ENCODE peak calls at places on chromosomes 6 and 20, in four cellular contexts. U is BJ, D is fibroblast of villous mesenchyme, K is kidney epithelial cell. E is an unnamed sample.
A peak's percentile ranks its signal among the peaks of the same experiment; 100 is the strongest.

GRCh38 chr20:50980071-50980681 is 21.6 kb downstream of the MOCS3 start:
- DNase-seq in U (peak; percentile 99), D (peak; percentile 96), K (peak; percentile 99), E (peak; percentile 91)

GRCh38 chr20:59830107-59831023 is 103.1 kb downstream of the SYCP2 start:
- DNase-seq in D (no peak), K (no peak), U (no peak), E (no peak)

GRCh38 chr6:140319209-140319608 is 944.8 kb upstream of the CITED2 start:
- DNase-seq in D (peak; percentile 83), U (no peak), K (peak; percentile 14), E (no peak)

GRCh38 chr20:3751664-3752385 is 15.7 kb downstream of the ADISSP start:
- DNase-seq in K (no peak), D (peak; percentile 42), U (no peak), E (no peak)

GRCh38 chr6:4573958-4574481 is 202.2 kb upstream of the CDYL start:
- DNase-seq in U (no peak), K (no peak), D (peak; percentile 82), E (no peak)

GRCh38 chr6:167933290-167933689 is 64.2 kb upstream of the KIF25 start:
- DNase-seq in D (no peak), K (no peak), U (no peak), E (no peak)

GRCh38 chr6:118551673-118552063 is 3.6 kb downstream of the PLN start:
- DNase-seq in D (peak; percentile 72), U (peak; percentile 27), K (no peak), E (no peak)

GRCh38 chr6:27812078-27812804 is 100.0 kb downstream of the OR2B2 start:
- DNase-seq in U (no peak), K (no peak), D (no peak), E (no peak)

GRCh38 chr6:118401325-118401998 is 146.6 kb upstream of the PLN start:
- DNase-seq in D (no peak), K (no peak), U (no peak), E (no peak)

GRCh38 chr6:71011861-71012260 is 55.0 kb upstream of the B3GAT2 start:
- DNase-seq in D (no peak), K (no peak), U (no peak), E (no peak)

GRCh38 chr20:56004611-56005388 is 519 bp downstream of the CBLN4 start:
- DNase-seq in U (no peak), D (no peak), K (no peak), E (no peak)

GRCh38 chr6:142174681-142175080 is 27.6 kb downstream of the VTA1 start:
- DNase-seq in K (no peak), D (no peak), U (no peak), E (no peak)

GRCh38 chr20:60804918-60805631 is 447.0 kb upstream of the CDH4 start:
- DNase-seq in K (no peak), D (no peak), U (no peak), E (no peak)

GRCh38 chr20:35238170-35238569 is 11.7 kb downstream of the MMP24 start:
- DNase-seq in U (no peak), K (no peak), D (no peak), E (no peak)

GRCh38 chr20:38303908-38304379 is at the start of gene BPI:
- DNase-seq in D (no peak), K (no peak), U (no peak), E (no peak)

GRCh38 chr6:93391982-93392381 is 27.4 kb downstream of the EPHA7 start:
- DNase-seq in U (no peak), K (no peak), D (no peak), E (no peak)

GRCh38 chr6:165487347-165487746 is 175.7 kb downstream of the PDE10A start:
- DNase-seq in D (no peak), U (no peak), K (no peak), E (no peak)

GRCh38 chr6:33069021-33069738 is 4.3 kb downstream of the HLA-DPA1 start:
- DNase-seq in K (no peak), D (no peak), U (no peak), E (no peak)

GRCh38 chr20:52410182-52410647 is 218.6 kb upstream of the ZFP64 start:
- DNase-seq in D (peak; percentile 91), U (peak; percentile 62), K (peak; percentile 14), E (no peak)

GRCh38 chr20:38084425-38084951 is 50.9 kb downstream of the RPRD1B start:
- DNase-seq in K (no peak), D (peak; percentile 99), U (peak; percentile 62), E (peak; percentile 73)

GRCh38 chr6:132742495-132742894 is 15.2 kb downstream of the VNN2 start:
- DNase-seq in K (no peak), U (no peak), D (no peak), E (no peak)

GRCh38 chr6:160000280-160000704 is 31.4 kb downstream of the IGF2R start:
- DNase-seq in U (no peak), K (no peak), D (no peak), E (no peak)

GRCh38 chr20:3663031-3663701 is at the start of gene GFRA4:
- DNase-seq in D (no peak), U (no peak), K (no peak), E (no peak)

GRCh38 chr20:48153523-48153922 is 368.2 kb upstream of the SULF2 start:
- DNase-seq in U (no peak), D (no peak), K (peak; percentile 1), E (no peak)

GRCh38 chr20:44716309-44717106 is 1.3 kb downstream of the CCN5 start:
- DNase-seq in D (no peak), K (no peak), U (no peak), E (no peak)

GRCh38 chr6:141401851-141402250 is 730.9 kb upstream of the GJE1 start:
- DNase-seq in D (no peak), K (no peak), U (no peak), E (no peak)

GRCh38 chr6:9831783-9832182 is 583.1 kb downstream of the TFAP2A start:
- DNase-seq in K (no peak), D (no peak), U (no peak), E (no peak)

GRCh38 chr6:148611213-148611612 is 135.6 kb upstream of the UST start:
- DNase-seq in U (peak; percentile 55), D (peak; percentile 64), K (no peak), E (peak; percentile 71)

GRCh38 chr6:148612043-148612442 is 134.8 kb upstream of the UST start:
- DNase-seq in K (no peak), D (no peak), U (no peak), E (no peak)

DNA sequence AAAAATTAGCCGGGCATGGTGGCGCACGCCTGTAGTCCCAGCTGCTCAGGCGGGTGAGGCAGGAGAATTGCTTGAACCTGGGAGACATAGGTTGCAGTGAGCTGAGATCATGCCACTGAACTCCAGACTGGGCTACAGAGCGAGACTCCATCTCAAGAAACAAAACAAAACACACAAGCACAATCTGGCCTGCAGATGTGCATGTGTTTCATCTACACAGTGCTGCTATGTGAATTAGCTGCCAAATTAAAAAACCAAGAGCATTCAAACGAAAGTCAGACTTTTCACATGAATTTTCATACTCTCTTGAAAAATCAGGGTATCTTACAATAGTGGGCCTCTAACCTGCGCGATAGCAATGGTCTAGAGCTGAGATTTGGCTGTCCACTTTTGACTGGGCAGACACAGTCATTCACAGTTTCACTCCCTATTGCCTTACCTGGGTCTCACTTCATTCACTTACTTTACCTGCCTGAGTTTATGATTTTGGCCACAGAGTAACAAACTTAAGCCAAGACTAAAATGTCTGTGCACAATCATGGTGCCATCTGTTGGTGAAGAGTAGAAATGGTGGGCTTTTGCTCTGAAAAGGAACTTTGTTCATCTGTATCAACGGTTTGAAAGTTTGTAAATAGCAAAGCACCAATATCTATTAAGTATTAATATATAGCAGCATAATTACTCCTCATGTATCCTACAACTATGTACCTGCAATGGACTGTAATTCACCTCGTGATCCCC is 138.4 kb upstream of the UST start:
- DNase-seq in U (no peak), D (peak; percentile 20), K (no peak), E (no peak)
- TF ChIP-seq CTCF in U (peak; percentile 59), D (peak; percentile 68), K (peak; percentile 64), E (peak; percentile 61)

GRCh38 chr6:124131779-124132178 is 328.1 kb downstream of the NKAIN2 start:
- DNase-seq in U (no peak), K (no peak), D (no peak), E (no peak)

GRCh38 chr6:124131259-124131658 is 327.6 kb downstream of the NKAIN2 start:
- DNase-seq in D (peak; percentile 42), U (no peak), K (peak; percentile 31), E (peak; percentile 67)

DNA sequence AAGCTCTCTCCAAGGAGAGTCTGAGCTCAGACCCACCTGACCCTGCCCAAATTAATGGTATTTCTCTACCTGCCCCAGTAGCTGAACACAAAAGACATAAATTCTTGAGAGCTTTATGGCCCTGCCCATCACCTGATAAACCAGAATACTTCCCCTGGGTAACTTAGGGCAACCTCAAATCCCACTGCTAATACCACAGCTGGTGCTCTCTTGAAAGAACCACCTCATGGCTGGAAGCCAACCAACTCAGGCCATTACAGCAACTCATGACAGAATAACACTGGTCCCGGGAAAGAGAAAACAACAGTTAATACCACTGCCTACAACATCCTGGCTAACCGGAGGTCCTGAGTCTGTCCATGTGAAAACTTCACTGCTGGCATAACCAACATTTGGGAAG is 328.6 kb downstream of the NKAIN2 start:
- DNase-seq in D (peak; percentile 20), U (no peak), K (peak; percentile 26), E (peak; percentile 41)
- H3K4me3 ChIP-seq in D (no peak overlapping the region), U (no peak overlapping the region), K (no peak overlapping the region), E (no peak overlapping the region)

GRCh38 chr6:154974485-154975149 is 20.5 kb upstream of the TIAM2 start:
- DNase-seq in D (no peak), U (no peak), K (no peak), E (no peak)

GRCh38 chr6:154969796-154970195 is 25.3 kb upstream of the TIAM2 start:
- DNase-seq in K (no peak), U (no peak), D (peak; percentile 9), E (peak; percentile 11)
- TF ChIP-seq CTCF in K (no peak), U (no peak), D (no peak), E (no peak)

DNA sequence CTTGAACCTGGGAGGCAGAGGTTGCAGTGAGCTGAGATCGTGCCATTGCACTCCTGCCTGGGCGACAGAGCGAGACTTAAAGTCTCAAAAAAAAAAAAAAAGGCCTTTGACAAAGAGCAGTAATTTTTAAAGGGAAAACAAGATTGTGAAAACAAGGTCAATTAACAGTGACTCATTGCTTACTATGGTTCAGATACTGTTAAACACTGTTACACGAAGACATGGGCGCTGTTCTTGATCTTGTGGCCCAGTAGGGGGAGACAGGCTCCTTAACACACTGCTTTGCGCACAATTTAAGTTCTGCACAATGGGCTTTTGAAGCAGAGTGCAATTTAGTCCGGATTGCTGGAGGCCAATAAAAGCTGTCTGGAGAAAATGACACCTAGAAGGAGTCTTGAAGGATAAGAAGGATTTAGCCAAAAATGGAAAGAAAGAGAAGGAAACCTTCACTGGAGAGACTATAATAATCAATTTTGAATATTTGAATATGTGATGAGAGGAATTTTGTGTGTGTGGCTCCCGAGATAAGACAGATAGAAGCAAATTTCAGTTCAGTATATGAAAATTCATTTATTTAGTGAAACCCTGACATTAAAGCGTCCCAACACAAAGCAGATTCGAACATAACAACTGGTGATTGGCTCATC is 6.0 kb upstream of the LATS1 start:
- DNase-seq in U (no peak), K (peak; percentile 35), D (peak; percentile 88), E (peak; percentile 24)
- H3K4me3 ChIP-seq in U (no peak overlapping the region), K (no peak overlapping the region), D (no peak overlapping the region), E (no peak overlapping the region)

E was measured in retinal pigment epithelial cell.